ENCODE peak calls at places on chromosomes 16 and 17, in ten cellular contexts. L is A549; E is PC-3; R is body of pancreas; K is CD4-positive, CD25-positive, alpha-beta regulatory T cell; W is CD8-positive, alpha-beta memory T cell; C is tibial nerve; M is Peyer's patch; O is AG04450; T is effector memory CD4-positive, alpha-beta T cell. Z is an unnamed sample. For H3K9me3, the result is how much of the 10 kb centered on the place peaks cover.

GRCh38 chr17:61837175-61838051 is 25.9 kb downstream of the BRIP1 start:
- DNase-seq in K (peak), E (peak), L (peak), W (peak), T (peak), C (peak), O (peak), M (peak), R (peak), Z (peak)

GRCh38 chr16:81509404-81509803 is 64.8 kb downstream of the CMIP start:
- DNase-seq in R (no peak), E (no peak), L (no peak), T (no peak), W (no peak), M (peak), K (no peak), O (no peak), C (no peak), Z (no peak)

GRCh38 chr16:51418258-51418657 is 267.2 kb upstream of the SALL1 start:
- DNase-seq in C (no peak), K (no peak), R (no peak), M (no peak), T (no peak), W (no peak), L (no peak), O (no peak), E (no peak), Z (no peak)

GRCh38 chr16:69567031-69567680 is 1.4 kb downstream of the NFAT5 start:
- DNase-seq in R (peak), E (peak), C (no peak), W (no peak), M (no peak), T (no peak), L (no peak), O (no peak), K (peak), Z (no peak)

GRCh38 chr17:16250635-16251034 is 33.6 kb downstream of the PIGL start:
- DNase-seq in L (no peak), M (no peak), E (no peak), W (no peak), R (no peak), T (no peak), C (no peak), O (no peak), K (no peak), Z (no peak)

GRCh38 chr16:49333268-49333597 is 40.4 kb upstream of the C16orf78 start:
- DNase-seq in R (no peak), C (no peak), E (no peak), O (no peak), T (no peak), M (no peak), W (no peak), L (no peak), K (no peak), Z (no peak)

GRCh38 chr16:79042886-79043285 is 557.7 kb downstream of the MAF start:
- DNase-seq in T (peak), M (no peak), K (peak), E (no peak), O (no peak), R (no peak), W (peak), L (no peak), C (no peak), Z (no peak)

GRCh38 chr17:63365366-63366237 is 80.5 kb downstream of the CYB561 start:
- DNase-seq in E (no peak), L (no peak), C (no peak), T (no peak), K (no peak), O (no peak), R (no peak), W (no peak), M (no peak), Z (no peak)

GRCh38 chr17:59073972-59074371 is 32.7 kb downstream of the TRIM37 start:
- DNase-seq in E (no peak), L (no peak), O (no peak), W (no peak), M (no peak), R (no peak), C (no peak), K (no peak), T (no peak), Z (no peak)

GRCh38 chr17:15309793-15310192 is 31.6 kb downstream of the TEKT3 start:
- DNase-seq in R (no peak), T (no peak), M (no peak), C (no peak), E (no peak), K (no peak), W (no peak), L (no peak), O (no peak), Z (no peak)

GRCh38 chr17:10162034-10162433 is 36.4 kb downstream of the GAS7 start:
- DNase-seq in C (no peak), T (no peak), K (no peak), E (no peak), M (no peak), O (no peak), R (no peak), L (no peak), W (no peak), Z (peak)

GRCh38 chr17:76480676-76481075 is 13.3 kb downstream of the AANAT start:
- DNase-seq in W (no peak), E (no peak), M (no peak), C (no peak), R (no peak), T (no peak), O (no peak), L (no peak), K (no peak), Z (no peak)

GRCh38 chr16:28265822-28266221 is 26.5 kb upstream of the SBK1 start:
- DNase-seq in O (no peak), R (no peak), C (no peak), T (no peak), W (no peak), M (no peak), L (no peak), K (no peak), E (no peak), Z (no peak)

GRCh38 chr17:63700528-63701441 is 860 bp upstream of the LIMD2 start:
- DNase-seq in W (peak), M (no peak), E (no peak), T (peak), O (no peak), L (no peak), C (no peak), R (no peak), K (peak), Z (peak)

GRCh38 chr16:57590654-57591085 is 37.8 kb upstream of the ADGRG1 start:
- DNase-seq in O (no peak), E (peak), T (no peak), M (no peak), R (no peak), W (no peak), K (no peak), L (peak), C (no peak), Z (no peak)

GRCh38 chr16:74774223-74775139 is at the start of gene FA2H:
- DNase-seq in T (peak), K (peak), M (peak), E (peak), W (peak), L (peak), O (no peak), R (peak), C (peak), Z (peak)

GRCh38 chr16:87156195-87156594 is 161.0 kb downstream of the C16orf95 start:
- DNase-seq in T (no peak), W (no peak), O (no peak), R (no peak), M (no peak), E (no peak), L (no peak), C (no peak), K (no peak), Z (no peak)

GRCh38 chr17:32484041-32484461 is 2.7 kb upstream of the CDK5R1 start:
- DNase-seq in O (no peak), L (no peak), W (no peak), C (no peak), T (no peak), M (peak), R (no peak), K (no peak), E (no peak), Z (no peak)

GRCh38 chr16:74521691-74522090 is 85.2 kb downstream of the GLG1 start:
- DNase-seq in R (no peak), W (no peak), T (no peak), E (no peak), M (no peak), K (no peak), L (no peak), C (no peak), O (no peak), Z (peak)

GRCh38 chr17:2067559-2067958 is 12.7 kb downstream of the HIC1 start:
- DNase-seq in L (no peak), W (no peak), T (no peak), K (no peak), O (no peak), E (no peak), R (no peak), C (no peak), M (no peak), Z (peak)

GRCh38 chr16:53054670-53055485 is at the start of gene CHD9:
- DNase-seq in E (peak), C (peak), M (peak), O (peak), K (peak), R (peak), T (peak), W (peak), L (peak), Z (peak)

GRCh38 chr17:10304758-10305300 is 68.0 kb downstream of the MYH13 start:
- DNase-seq in W (no peak), E (no peak), T (no peak), O (no peak), K (no peak), L (no peak), C (no peak), R (no peak), M (no peak), Z (no peak)

GRCh38 chr16:57091990-57092785 is at the start of gene CPNE2:
- DNase-seq in K (no peak), O (no peak), M (peak), L (peak), C (no peak), E (peak), W (peak), R (peak), T (no peak), Z (peak)

GRCh38 chr17:37259030-37259735 is 116.6 kb upstream of the C17orf78 start:
- DNase-seq in W (no peak), E (no peak), M (no peak), O (no peak), L (no peak), T (no peak), R (no peak), C (no peak), K (no peak), Z (no peak)

GRCh38 chr17:27489045-27489715 is 32.9 kb downstream of the KSR1 start:
- DNase-seq in T (no peak), C (peak), E (peak), O (no peak), K (no peak), L (peak), R (no peak), M (peak), W (no peak), Z (peak)

GRCh38 chr16:81447383-81448101 is 2.9 kb downstream of the CMIP start:
- DNase-seq in O (no peak), W (no peak), T (no peak), C (no peak), R (peak), E (peak), K (no peak), M (peak), L (peak), Z (no peak)

GRCh38 chr17:1126327-1126726 is 53.5 kb downstream of the ABR start:
- DNase-seq in L (no peak), C (no peak), R (no peak), E (no peak), W (no peak), O (no peak), M (no peak), K (no peak), T (no peak), Z (no peak)

GRCh38 chr16:49505556-49505955 is 132.0 kb downstream of the C16orf78 start:
- DNase-seq in M (peak), K (no peak), L (no peak), T (no peak), E (no peak), O (no peak), C (no peak), R (no peak), W (no peak), Z (no peak)

GRCh38 chr16:17194190-17194780 is 276.5 kb downstream of the XYLT1 start:
- DNase-seq in R (peak), K (peak), M (peak), C (peak), W (peak), L (peak), E (no peak), T (peak), O (no peak), Z (peak)

GRCh38 chr17:53655591-53655990 is 167.1 kb upstream of the KIF2B start:
- DNase-seq in R (no peak), K (no peak), E (no peak), T (no peak), W (no peak), C (no peak), L (no peak), M (no peak), O (no peak), Z (no peak)

GRCh38 chr17:36641877-36642845 is 40.8 kb downstream of the MRM1 start:
- DNase-seq in C (no peak), R (no peak), K (no peak), M (peak), E (no peak), W (no peak), O (no peak), T (no peak), L (no peak), Z (no peak)

DNA sequence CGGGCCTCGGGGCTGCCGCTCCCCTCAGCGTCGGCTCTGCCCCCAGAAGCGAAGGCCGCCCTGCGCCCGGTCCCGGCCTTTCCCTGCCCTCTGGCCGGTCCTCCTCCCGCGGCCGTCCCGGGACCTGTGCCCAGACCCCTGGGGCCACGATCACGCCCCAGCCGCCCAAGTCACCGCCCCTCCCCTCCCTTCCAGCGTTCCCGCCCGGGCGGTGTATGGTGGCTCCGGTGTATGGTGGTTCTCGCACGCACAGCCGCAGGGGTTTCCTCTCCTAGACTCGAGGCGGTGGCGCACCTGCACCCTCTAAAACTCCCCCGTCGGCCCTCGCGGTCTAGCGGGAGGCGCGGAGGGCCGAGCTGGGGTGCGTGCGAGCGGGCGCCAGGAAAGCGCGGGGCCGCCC is 10.0 kb downstream of the TIGD7 start:
- DNase-seq in C (no peak), R (no peak), T (no peak), L (no peak), M (no peak), O (no peak), W (no peak), K (no peak), E (no peak), Z (no peak)
- H3K9me3 ChIP-seq in C (under half), R (under half), T (under half), L (half or more), M (under half), O (half or more), W (under half), K (half or more), E (under half), Z (under half)

GRCh38 chr17:50920891-50921595 is 54.9 kb upstream of the TOB1 start:
- DNase-seq in R (no peak), W (no peak), L (no peak), E (no peak), K (no peak), T (no peak), O (no peak), C (no peak), M (peak), Z (no peak)
- H3K27ac ChIP-seq in R (peak), W (no peak), L (peak), E (no peak), K (peak), T (no peak), O (no peak), C (peak), M (peak), Z (peak)

DNA sequence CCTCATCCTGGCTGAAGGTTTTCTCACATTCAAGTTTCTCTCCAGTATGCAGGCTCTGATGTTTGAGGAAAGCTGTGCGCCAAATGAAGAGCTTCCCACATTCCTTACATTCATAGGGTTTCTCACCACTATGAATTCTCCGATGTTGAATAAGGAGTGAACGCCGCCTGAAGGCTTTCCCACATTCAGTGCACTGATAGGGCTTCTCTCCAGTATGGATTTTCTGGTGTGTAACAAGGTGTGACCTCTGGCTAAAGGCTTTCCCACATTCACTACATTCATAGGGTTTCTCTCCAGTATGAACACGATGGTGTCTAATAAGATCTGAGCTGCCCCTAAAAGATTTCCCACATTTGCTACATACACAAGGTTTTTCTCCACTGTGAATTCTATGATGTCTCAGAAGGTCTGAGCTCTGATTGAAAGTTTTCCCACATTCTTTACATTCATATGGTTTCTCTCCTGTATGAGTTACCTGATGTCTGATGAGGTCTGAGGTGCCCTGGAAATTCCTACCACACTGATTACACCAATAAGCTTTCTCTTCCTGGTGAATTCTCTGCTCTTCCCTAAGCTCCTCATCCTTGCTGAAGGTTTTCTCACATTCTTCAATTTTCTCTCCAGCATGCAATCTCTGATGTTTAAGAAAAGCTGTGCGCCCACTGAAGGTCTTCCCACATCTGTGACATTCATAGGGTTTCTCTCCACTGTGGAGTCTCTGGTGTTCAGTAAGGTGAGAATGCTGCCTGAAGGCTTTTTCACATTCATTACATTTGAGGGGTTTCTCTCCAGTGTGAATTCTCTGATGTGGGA is 8.9 kb downstream of the ZNF594 start:
- DNase-seq in C (no peak), T (no peak), E (no peak), W (no peak), L (no peak), O (no peak), M (no peak), K (no peak), R (no peak), Z (no peak)
- H3K9me3 ChIP-seq in C (under half), T (half or more), E (under half), W (half or more), L (half or more), O (half or more), M (under half), K (half or more), R (under half), Z (under half)

GRCh38 chr17:55727920-55728319 is 5.3 kb upstream of the TMEM100 start:
- DNase-seq in R (no peak), K (no peak), T (no peak), C (no peak), L (no peak), O (no peak), E (peak), M (no peak), W (no peak), Z (no peak)
- H3K27ac ChIP-seq in R (no peak), K (no peak), T (no peak), C (peak), L (no peak), O (no peak), E (no peak), M (no peak), W (no peak), Z (no peak)

GRCh38 chr16:31407406-31407805 is 14.3 kb downstream of the ITGAD start:
- DNase-seq in O (no peak), T (no peak), K (no peak), L (no peak), R (no peak), C (no peak), E (no peak), M (no peak), W (no peak), Z (no peak)

GRCh38 chr16:31411024-31411845 is 16.9 kb downstream of the COX6A2 start:
- DNase-seq in C (no peak), K (no peak), M (no peak), E (no peak), L (no peak), R (no peak), O (no peak), T (no peak), W (no peak), Z (no peak)

GRCh38 chr16:31412750-31413149 is 15.4 kb downstream of the COX6A2 start:
- DNase-seq in O (no peak), K (no peak), M (no peak), T (no peak), R (no peak), E (no peak), L (no peak), W (no peak), C (no peak), Z (no peak)

GRCh38 chr16:31410082-31410481 is 16.9 kb downstream of the ITGAD start:
- DNase-seq in W (no peak), O (no peak), E (no peak), R (no peak), M (no peak), L (no peak), C (no peak), K (no peak), T (no peak), Z (no peak)

GRCh38 chr16:31409433-31409832 is 16.3 kb downstream of the ITGAD start:
- DNase-seq in M (no peak), W (no peak), L (peak), T (no peak), K (no peak), R (no peak), C (no peak), E (peak), O (no peak), Z (no peak)
- H3K9me3 ChIP-seq in M (under half), W (under half), L (under half), T (under half), K (under half), R (under half), C (under half), E (under half), O (under half), Z (under half)

GRCh38 chr17:19867654-19868395 is at the start of gene ULK2:
- DNase-seq in C (peak), E (peak), L (peak), K (peak), W (peak), M (peak), T (no peak), R (peak), O (peak), Z (peak)
- H3K27ac ChIP-seq in C (peak), E (no peak), L (peak), K (no peak), W (peak), M (peak), T (peak), R (peak), O (peak), Z (peak)

GRCh38 chr17:79799174-79799537 is 2.3 kb upstream of the CBX8 start:
- DNase-seq in E (no peak), M (no peak), K (no peak), L (no peak), R (no peak), C (no peak), O (no peak), T (no peak), W (no peak), Z (peak)
- H3K9me3 ChIP-seq in E (under half), M (under half), K (under half), L (under half), R (under half), C (under half), O (under half), T (under half), W (under half), Z (under half)

GRCh38 chr16:30379165-30379783 is 3.1 kb downstream of the SEPTIN1 start:
- DNase-seq in R (no peak), O (no peak), T (no peak), W (no peak), L (no peak), M (no peak), E (no peak), C (no peak), K (no peak), Z (no peak)
- H3K27ac ChIP-seq in R (peak), O (peak), T (peak), W (peak), L (peak), M (peak), E (no peak), C (peak), K (peak), Z (peak)